ENCODE peak calls at places on chromosomes 4 and X, in five cellular contexts. J is mesothelial cell of epicardium, B is AG10803, I is small intestine, K is A673. F is an unnamed sample.
A peak's percentile ranks its signal among the peaks of the same experiment; 100 is the strongest.

GRCh38 chr4:38162240-38162784 is 202.1 kb downstream of the PTTG2 start:
- DNase-seq in J (no peak), B (peak; percentile 70), I (no peak), K (no peak), F (peak; percentile 100)

GRCh38 chrX:102934624-102935023 is 2.4 kb upstream of the RAB40AL start:
- DNase-seq in J (no peak), B (peak; percentile 30), I (peak; percentile 2), K (peak; percentile 56), F (peak; percentile 34)

GRCh38 chr4:171629182-171629581 is 184.0 kb upstream of the GALNTL6 start:
- DNase-seq in J (no peak), B (no peak), I (no peak), K (no peak), F (no peak)

GRCh38 chrX:87664381-87664780 is 146.8 kb downstream of the KLHL4 start:
- DNase-seq in J (no peak), B (no peak), I (no peak), K (peak; percentile 18), F (peak; percentile 12)

GRCh38 chr4:145177906-145178538 is 2.4 kb downstream of the OTUD4 start:
- DNase-seq in J (no peak), B (peak; percentile 20), I (peak; percentile 73), K (peak; percentile 15), F (peak; percentile 15)

GRCh38 chrX:78747471-78747870 is at the start of gene LPAR4:
- DNase-seq in J (no peak), B (no peak), I (no peak), K (peak; percentile 75), F (peak; percentile 53)

GRCh38 chr4:111506706-111507105 is 638.5 kb upstream of the FAM241A start:
- DNase-seq in J (no peak), B (peak; percentile 79), I (no peak), K (no peak), F (peak; percentile 16)

GRCh38 chrX:125210146-125210545 is 109.5 kb upstream of the TEX13C start:
- DNase-seq in J (no peak), B (no peak), I (no peak), K (no peak), F (no peak)

GRCh38 chr4:121939690-121940089 is 12.2 kb downstream of the TRPC3 start:
- DNase-seq in J (no peak), B (no peak), I (no peak), K (no peak), F (peak; percentile 3)

GRCh38 chrX:41922125-41922521 is 1.2 kb downstream of the CASK start:
- DNase-seq in J (no peak), B (peak; percentile 17), I (peak; percentile 30), K (peak; percentile 48), F (peak; percentile 57)

GRCh38 chr4:38322709-38323108 is 341.3 kb upstream of the KLF3 start:
- DNase-seq in J (no peak), B (peak; percentile 80), I (no peak), K (peak; percentile 94), F (peak; percentile 87)

GRCh38 chrX:71859637-71860036 is 51.0 kb upstream of the NHSL2 start:
- DNase-seq in J (no peak), B (peak; percentile 36), I (peak; percentile 7), K (peak; percentile 61), F (peak; percentile 47)

GRCh38 chr4:2768921-2769336 is 12.8 kb upstream of the TNIP2 start:
- DNase-seq in J (no peak), B (no peak), I (no peak), K (no peak), F (no peak)